ENCODE peak calls at places on chromosomes 11 and 22, in eight cellular contexts. One of them, this sample, is unnamed.
A peak's percentile ranks its signal among the peaks of the same experiment; 100 is the strongest.

GRCh38 chr11:13073119-13073981 is 64.2 kb downstream of the RASSF10 start:
- DNase-seq in MM.1S: no peak
- DNase-seq in neural progenitor cell: no peak
- DNase-seq in hepatocyte: no peak
- DNase-seq in OCI-LY7: no peak
- DNase-seq in PC-3: peak; percentile 22
- DNase-seq in SK-N-SH: no peak
- DNase-seq in HCT116: peak; percentile 76
- DNase-seq in this sample: no peak

GRCh38 chr11:13118194-13118593 is 109.1 kb downstream of the RASSF10 start:
- DNase-seq in hepatocyte: no peak
- DNase-seq in neural progenitor cell: no peak
- DNase-seq in SK-N-SH: no peak
- DNase-seq in OCI-LY7: no peak
- DNase-seq in HCT116: peak; percentile 78
- DNase-seq in MM.1S: no peak
- DNase-seq in PC-3: peak; percentile 93
- DNase-seq in this sample: no peak

GRCh38 chr11:93319224-93319839 is 11.2 kb upstream of the DEUP1 start:
- DNase-seq in PC-3: no peak
- DNase-seq in hepatocyte: no peak
- DNase-seq in HCT116: no peak
- DNase-seq in neural progenitor cell: no peak
- DNase-seq in MM.1S: no peak
- DNase-seq in SK-N-SH: no peak
- DNase-seq in OCI-LY7: no peak
- DNase-seq in this sample: no peak

GRCh38 chr11:61602775-61603569 is 22.1 kb upstream of the SYT7 start:
- DNase-seq in OCI-LY7: no peak
- DNase-seq in MM.1S: no peak
- DNase-seq in SK-N-SH: peak; percentile 89
- DNase-seq in hepatocyte: peak; percentile 88
- DNase-seq in neural progenitor cell: no peak
- DNase-seq in HCT116: peak; percentile 68
- DNase-seq in PC-3: peak; percentile 80
- DNase-seq in this sample: no peak

GRCh38 chr11:27938011-27938410 is 169.9 kb downstream of the KIF18A start:
- DNase-seq in neural progenitor cell: no peak
- DNase-seq in MM.1S: no peak
- DNase-seq in HCT116: no peak
- DNase-seq in PC-3: no peak
- DNase-seq in OCI-LY7: no peak
- DNase-seq in SK-N-SH: no peak
- DNase-seq in hepatocyte: no peak
- DNase-seq in this sample: no peak

GRCh38 chr22:33735978-33736377 is 184.3 kb downstream of the LARGE1 start:
- DNase-seq in MM.1S: no peak
- DNase-seq in neural progenitor cell: no peak
- DNase-seq in PC-3: no peak
- DNase-seq in SK-N-SH: no peak
- DNase-seq in hepatocyte: no peak
- DNase-seq in HCT116: no peak
- DNase-seq in OCI-LY7: no peak
- DNase-seq in this sample: no peak

GRCh38 chr11:69664103-69664775 is 10.9 kb downstream of the LTO1 start:
- DNase-seq in OCI-LY7: no peak
- DNase-seq in neural progenitor cell: no peak
- DNase-seq in HCT116: no peak
- DNase-seq in hepatocyte: no peak
- DNase-seq in PC-3: no peak
- DNase-seq in MM.1S: no peak
- DNase-seq in SK-N-SH: no peak
- DNase-seq in this sample: no peak

GRCh38 chr11:57476223-57476882 is 16.0 kb downstream of the RTN4RL2 start:
- DNase-seq in HCT116: no peak
- DNase-seq in MM.1S: peak; percentile 35
- DNase-seq in PC-3: peak; percentile 43
- DNase-seq in SK-N-SH: peak; percentile 79
- DNase-seq in OCI-LY7: no peak
- DNase-seq in hepatocyte: peak; percentile 60
- DNase-seq in neural progenitor cell: peak; percentile 59
- DNase-seq in this sample: peak; percentile 67

GRCh38 chr11:110453684-110454354 is 24.1 kb downstream of the FDX1 start:
- DNase-seq in hepatocyte: no peak
- DNase-seq in neural progenitor cell: no peak
- DNase-seq in MM.1S: no peak
- DNase-seq in HCT116: no peak
- DNase-seq in SK-N-SH: no peak
- DNase-seq in OCI-LY7: no peak
- DNase-seq in PC-3: no peak
- DNase-seq in this sample: no peak

GRCh38 chr11:64355078-64355940 is 3.7 kb upstream of the RPS6KA4 start:
- DNase-seq in HCT116: peak; percentile 60
- DNase-seq in OCI-LY7: peak; percentile 86
- DNase-seq in SK-N-SH: peak; percentile 89
- DNase-seq in neural progenitor cell: peak; percentile 83
- DNase-seq in hepatocyte: peak; percentile 94
- DNase-seq in MM.1S: no peak
- DNase-seq in PC-3: peak; percentile 94
- DNase-seq in this sample: peak; percentile 91

GRCh38 chr22:35149149-35149548 is 83.2 kb downstream of the ISX start:
- DNase-seq in HCT116: no peak
- DNase-seq in OCI-LY7: no peak
- DNase-seq in hepatocyte: no peak
- DNase-seq in PC-3: no peak
- DNase-seq in neural progenitor cell: no peak
- DNase-seq in MM.1S: no peak
- DNase-seq in SK-N-SH: no peak
- DNase-seq in this sample: no peak

GRCh38 chr11:6475936-6476335 is 2.2 kb upstream of the TRIM3 start:
- DNase-seq in hepatocyte: no peak
- DNase-seq in SK-N-SH: no peak
- DNase-seq in MM.1S: no peak
- DNase-seq in HCT116: no peak
- DNase-seq in neural progenitor cell: peak; percentile 15
- DNase-seq in PC-3: peak; percentile 48
- DNase-seq in OCI-LY7: no peak
- DNase-seq in this sample: peak; percentile 83

GRCh38 chr11:124801636-124802312 is 1.6 kb upstream of the MSANTD2 start:
- DNase-seq in neural progenitor cell: no peak
- DNase-seq in SK-N-SH: no peak
- DNase-seq in MM.1S: no peak
- DNase-seq in OCI-LY7: no peak
- DNase-seq in hepatocyte: no peak
- DNase-seq in PC-3: no peak
- DNase-seq in HCT116: no peak
- DNase-seq in this sample: no peak

GRCh38 chr11:44987506-44987905 is 36.8 kb upstream of the TP53I11 start:
- DNase-seq in OCI-LY7: no peak
- DNase-seq in PC-3: no peak
- DNase-seq in MM.1S: no peak
- DNase-seq in HCT116: no peak
- DNase-seq in hepatocyte: no peak
- DNase-seq in SK-N-SH: no peak
- DNase-seq in neural progenitor cell: no peak
- DNase-seq in this sample: no peak

GRCh38 chr11:79932612-79933011 is 491.8 kb upstream of the TENM4 start:
- DNase-seq in HCT116: no peak
- DNase-seq in MM.1S: no peak
- DNase-seq in neural progenitor cell: no peak
- DNase-seq in SK-N-SH: no peak
- DNase-seq in OCI-LY7: no peak
- DNase-seq in hepatocyte: no peak
- DNase-seq in PC-3: peak; percentile 22
- DNase-seq in this sample: no peak

GRCh38 chr11:125923012-125923579 is 18.8 kb downstream of the DDX25 start:
- DNase-seq in HCT116: peak; percentile 77
- DNase-seq in OCI-LY7: peak; percentile 78
- DNase-seq in neural progenitor cell: peak; percentile 85
- DNase-seq in MM.1S: peak; percentile 88
- DNase-seq in PC-3: peak; percentile 94
- DNase-seq in SK-N-SH: peak; percentile 74
- DNase-seq in hepatocyte: peak; percentile 86
- DNase-seq in this sample: peak; percentile 92

GRCh38 chr11:100687630-100688395 is 725 bp downstream of the ARHGAP42 start:
- DNase-seq in PC-3: peak; percentile 81
- DNase-seq in OCI-LY7: no peak
- DNase-seq in neural progenitor cell: peak; percentile 89
- DNase-seq in MM.1S: peak; percentile 83
- DNase-seq in SK-N-SH: peak; percentile 47
- DNase-seq in hepatocyte: peak; percentile 84
- DNase-seq in HCT116: peak; percentile 75
- DNase-seq in this sample: peak; percentile 93

GRCh38 chr11:74134661-74135515 is 35.9 kb downstream of the C2CD3 start:
- DNase-seq in OCI-LY7: no peak
- DNase-seq in hepatocyte: no peak
- DNase-seq in HCT116: peak; percentile 44
- DNase-seq in SK-N-SH: no peak
- DNase-seq in neural progenitor cell: no peak
- DNase-seq in MM.1S: no peak
- DNase-seq in PC-3: no peak
- DNase-seq in this sample: no peak

GRCh38 chr22:50251472-50252054 is 498 bp upstream of the HDAC10 start:
- DNase-seq in PC-3: no peak
- DNase-seq in OCI-LY7: no peak
- DNase-seq in neural progenitor cell: no peak
- DNase-seq in SK-N-SH: no peak
- DNase-seq in hepatocyte: no peak
- DNase-seq in HCT116: no peak
- DNase-seq in MM.1S: no peak
- DNase-seq in this sample: peak; percentile 49
- H3K27ac ChIP-seq in PC-3: no peak overlapping the region
- H3K27ac ChIP-seq in OCI-LY7: peak overlapping the region; percentile 62
- H3K27ac ChIP-seq in neural progenitor cell: no peak overlapping the region
- H3K27ac ChIP-seq in SK-N-SH: peak overlapping the region; percentile 69
- H3K27ac ChIP-seq in hepatocyte: no peak overlapping the region
- H3K27ac ChIP-seq in HCT116: peak overlapping the region; percentile 99
- H3K27ac ChIP-seq in MM.1S: no peak overlapping the region
- H3K27ac ChIP-seq in this sample: no peak overlapping the region

GRCh38 chr22:45192701-45193187 is 29.0 kb downstream of the NUP50 start:
- DNase-seq in SK-N-SH: no peak
- DNase-seq in PC-3: no peak
- DNase-seq in MM.1S: no peak
- DNase-seq in HCT116: no peak
- DNase-seq in OCI-LY7: no peak
- DNase-seq in hepatocyte: no peak
- DNase-seq in neural progenitor cell: peak; percentile 68
- DNase-seq in this sample: peak; percentile 64
- TF ChIP-seq CTCF in SK-N-SH: no peak
- TF ChIP-seq CTCF in PC-3: no peak
- TF ChIP-seq CTCF in MM.1S: no peak
- TF ChIP-seq CTCF in HCT116: no peak
- TF ChIP-seq CTCF in OCI-LY7: peak; percentile 48
- TF ChIP-seq CTCF in hepatocyte: peak; percentile 23
- TF ChIP-seq CTCF in neural progenitor cell: peak; percentile 44
- TF ChIP-seq CTCF in this sample: peak; percentile 35

DNA sequence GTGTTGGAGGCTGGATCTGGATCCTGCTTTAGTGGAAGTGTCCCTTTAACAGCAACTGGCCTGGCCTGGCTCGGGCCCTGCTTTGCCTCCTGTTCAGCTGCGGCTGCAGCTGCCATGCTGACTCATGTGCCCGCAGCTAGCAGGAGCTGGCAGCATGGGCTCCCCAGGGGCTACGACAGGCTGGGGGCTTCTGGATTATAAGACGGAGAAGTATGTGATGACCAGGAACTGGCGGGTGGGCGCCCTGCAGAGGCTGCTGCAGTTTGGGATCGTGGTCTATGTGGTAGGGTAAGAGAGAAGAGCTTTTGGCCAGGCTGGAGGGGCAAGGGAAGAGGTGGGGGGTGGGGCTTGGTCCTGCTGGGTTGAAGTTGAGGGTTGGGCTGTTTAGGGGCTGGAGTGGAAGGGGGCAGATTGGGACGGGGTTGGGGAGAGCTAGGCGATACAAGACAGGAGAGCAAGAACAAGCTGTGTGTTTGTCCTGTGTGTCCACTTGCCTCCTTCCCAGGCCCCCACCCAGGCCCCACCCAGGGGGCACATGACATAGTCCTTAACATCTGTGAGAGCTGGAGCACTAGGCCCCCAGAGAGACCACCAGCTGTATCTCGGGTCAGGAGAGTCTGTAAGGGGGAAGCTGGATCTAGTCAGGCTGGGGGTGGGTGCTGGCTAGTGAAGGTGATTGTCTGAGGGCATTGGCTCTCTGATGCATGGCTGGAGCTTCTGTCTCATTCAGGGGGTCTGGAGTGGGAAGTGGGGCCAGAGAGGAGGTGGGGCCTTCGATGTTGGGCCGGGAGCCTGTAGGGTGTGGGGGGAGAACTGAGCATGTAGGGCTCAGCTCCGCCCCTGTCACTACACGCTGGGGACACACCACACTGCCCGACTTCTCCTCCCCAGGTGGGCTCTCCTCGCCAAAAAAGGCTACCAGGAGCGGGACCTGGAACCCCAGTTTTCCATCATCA is at the start of gene P2RX6:
- DNase-seq in OCI-LY7: no peak
- DNase-seq in HCT116: no peak
- DNase-seq in neural progenitor cell: no peak
- DNase-seq in PC-3: peak; percentile 17
- DNase-seq in MM.1S: no peak
- DNase-seq in hepatocyte: no peak
- DNase-seq in SK-N-SH: peak; percentile 49
- DNase-seq in this sample: no peak
- TF ChIP-seq EZH2phosphoT487 in OCI-LY7: no peak
- TF ChIP-seq EZH2phosphoT487 in HCT116: no peak
- TF ChIP-seq EZH2phosphoT487 in neural progenitor cell: no peak
- TF ChIP-seq EZH2phosphoT487 in PC-3: no peak
- TF ChIP-seq EZH2phosphoT487 in MM.1S: no peak
- TF ChIP-seq EZH2phosphoT487 in hepatocyte: no peak
- TF ChIP-seq EZH2phosphoT487 in SK-N-SH: no peak
- TF ChIP-seq EZH2phosphoT487 in this sample: no peak

GRCh38 chr11:1382429-1382828 is 7.3 kb upstream of the BRSK2 start:
- DNase-seq in PC-3: no peak
- DNase-seq in OCI-LY7: no peak
- DNase-seq in neural progenitor cell: no peak
- DNase-seq in hepatocyte: no peak
- DNase-seq in HCT116: no peak
- DNase-seq in MM.1S: no peak
- DNase-seq in SK-N-SH: no peak
- DNase-seq in this sample: peak; percentile 41

GRCh38 chr11:1381793-1382425 is 7.8 kb upstream of the BRSK2 start:
- DNase-seq in OCI-LY7: no peak
- DNase-seq in SK-N-SH: no peak
- DNase-seq in neural progenitor cell: no peak
- DNase-seq in HCT116: no peak
- DNase-seq in PC-3: no peak
- DNase-seq in hepatocyte: no peak
- DNase-seq in MM.1S: no peak
- DNase-seq in this sample: no peak

GRCh38 chr11:1384206-1384965 is 5.3 kb upstream of the BRSK2 start:
- DNase-seq in OCI-LY7: no peak
- DNase-seq in MM.1S: no peak
- DNase-seq in hepatocyte: no peak
- DNase-seq in SK-N-SH: no peak
- DNase-seq in HCT116: no peak
- DNase-seq in PC-3: no peak
- DNase-seq in neural progenitor cell: no peak
- DNase-seq in this sample: no peak

GRCh38 chr11:1387521-1387920 is 2.2 kb upstream of the BRSK2 start:
- DNase-seq in HCT116: no peak
- DNase-seq in OCI-LY7: no peak
- DNase-seq in PC-3: no peak
- DNase-seq in hepatocyte: no peak
- DNase-seq in neural progenitor cell: no peak
- DNase-seq in SK-N-SH: no peak
- DNase-seq in MM.1S: no peak
- DNase-seq in this sample: no peak

GRCh38 chr11:1382831-1383607 is 6.7 kb upstream of the BRSK2 start:
- DNase-seq in OCI-LY7: peak; percentile 31
- DNase-seq in SK-N-SH: peak; percentile 91
- DNase-seq in hepatocyte: peak; percentile 94
- DNase-seq in neural progenitor cell: peak; percentile 81
- DNase-seq in PC-3: peak; percentile 66
- DNase-seq in MM.1S: peak; percentile 48
- DNase-seq in HCT116: peak; percentile 31
- DNase-seq in this sample: peak; percentile 81
- H3K27ac ChIP-seq in OCI-LY7: no peak overlapping the region
- H3K27ac ChIP-seq in SK-N-SH: peak overlapping the region; percentile 63
- H3K27ac ChIP-seq in hepatocyte: peak overlapping the region; percentile 95
- H3K27ac ChIP-seq in neural progenitor cell: no peak overlapping the region
- H3K27ac ChIP-seq in PC-3: peak overlapping the region; percentile 35
- H3K27ac ChIP-seq in MM.1S: no peak overlapping the region
- H3K27ac ChIP-seq in HCT116: peak overlapping the region; percentile 69
- H3K27ac ChIP-seq in this sample: no peak overlapping the region

This sample was measured in GM23338.